ENCODE peak calls at places on chromosomes 11 and 22, in ten cellular contexts. N is GM19239, Y is GM04504, Z is mucosa of descending colon, W is cardiac fibroblast, T is GF-D8, M is pancreas, L is lung microvascular endothelial cell, K is GM23338, P is WERI-Rb-1. G is an unnamed sample.

GRCh38 chr22:20080776-20081654 is 974 bp downstream of the DGCR8 start:
- DNase-seq in Z (peak), W (peak), P (peak), Y (peak), T (no peak), K (peak), L (peak), N (peak), M (peak), G (peak)

GRCh38 chr22:38070250-38070921 is 13.2 kb downstream of the PICK1 start:
- DNase-seq in T (no peak), W (no peak), Y (no peak), N (no peak), Z (peak), K (no peak), P (peak), L (no peak), M (peak), G (no peak)

GRCh38 chr22:43343262-43343988 is at the start of gene SCUBE1:
- DNase-seq in Y (no peak), M (peak), Z (peak), W (peak), K (peak), N (no peak), L (peak), T (no peak), P (peak), G (peak)

GRCh38 chr11:59173964-59174663 is 2.2 kb downstream of the DTX4 start:
- DNase-seq in N (no peak), P (no peak), L (peak), T (no peak), Z (peak), Y (no peak), M (no peak), K (peak), W (peak), G (peak)

GRCh38 chr11:14774738-14775137 is 117.3 kb downstream of the CYP2R1 start:
- DNase-seq in P (no peak), T (no peak), K (peak), Y (no peak), M (no peak), Z (no peak), N (no peak), W (no peak), L (no peak), G (no peak)

GRCh38 chr11:109106201-109106906 is 315.6 kb upstream of the C11orf87 start:
- DNase-seq in M (no peak), N (no peak), L (no peak), Y (no peak), P (no peak), K (peak), Z (no peak), T (no peak), W (no peak), G (no peak)

GRCh38 chr11:73237471-73238290 is 19.6 kb downstream of the P2RY2 start:
- DNase-seq in P (peak), M (no peak), Z (peak), Y (no peak), W (peak), K (no peak), T (no peak), L (peak), N (no peak), G (peak)

GRCh38 chr11:116778556-116778955 is 5.8 kb upstream of the BUD13 start:
- DNase-seq in N (no peak), K (no peak), P (no peak), W (no peak), Y (no peak), Z (no peak), M (no peak), L (no peak), T (no peak), G (no peak)

GRCh38 chr11:113272927-113273615 is 41.3 kb upstream of the TTC12 start:
- DNase-seq in K (no peak), M (peak), Y (no peak), Z (no peak), P (no peak), T (no peak), W (no peak), N (no peak), L (no peak), G (no peak)

GRCh38 chr22:37282385-37282677 is at the start of gene CYTH4:
- DNase-seq in L (peak), Z (peak), T (no peak), K (no peak), Y (no peak), W (no peak), P (no peak), N (peak), M (no peak), G (no peak)

GRCh38 chr11:95345243-95345642 is 114.2 kb upstream of the SESN3 start:
- DNase-seq in N (no peak), W (no peak), L (no peak), P (no peak), T (no peak), M (no peak), K (no peak), Y (no peak), Z (no peak), G (no peak)

GRCh38 chr11:2991477-2992233 is 474 bp downstream of the NAP1L4 start:
- DNase-seq in P (no peak), W (peak), N (no peak), Z (no peak), L (peak), Y (no peak), T (no peak), K (peak), M (peak), G (peak)

GRCh38 chr11:14320020-14320419 is 39.0 kb downstream of the RRAS2 start:
- DNase-seq in Y (no peak), T (no peak), P (no peak), W (no peak), K (no peak), M (no peak), Z (no peak), N (no peak), L (no peak), G (no peak)

GRCh38 chr11:86486261-86487030 is 111.8 kb downstream of the CCDC81 start:
- DNase-seq in P (no peak), M (no peak), Y (no peak), K (no peak), Z (no peak), W (no peak), L (no peak), N (no peak), T (peak), G (no peak)

GRCh38 chr11:62062223-62062861 is 61.5 kb upstream of the INCENP start:
- DNase-seq in Y (no peak), M (no peak), Z (no peak), T (no peak), N (no peak), P (no peak), K (no peak), W (no peak), L (no peak), G (no peak)

GRCh38 chr22:44158766-44159165 is 22.0 kb upstream of the PARVG start:
- DNase-seq in K (no peak), L (no peak), P (no peak), W (peak), Y (no peak), Z (no peak), T (no peak), N (no peak), M (peak), G (no peak)

GRCh38 chr11:7499046-7499445 is 13.7 kb downstream of the OLFML1 start:
- DNase-seq in N (no peak), T (no peak), Y (no peak), L (no peak), P (no peak), K (no peak), M (no peak), Z (no peak), W (no peak), G (no peak)

GRCh38 chr11:62575156-62575555 is 1.5 kb upstream of the EEF1G start:
- DNase-seq in K (no peak), T (no peak), L (no peak), N (no peak), Y (no peak), Z (peak), M (peak), P (peak), W (no peak), G (no peak)

GRCh38 chr11:77590194-77590591 is 440 bp downstream of the AQP11 start:
- DNase-seq in P (peak), Y (no peak), Z (no peak), W (peak), M (peak), K (peak), L (peak), N (no peak), T (no peak), G (no peak)

GRCh38 chr22:38706101-38706884 is 549 bp downstream of the GTPBP1 start:
- DNase-seq in Y (peak), P (peak), T (no peak), L (peak), N (no peak), M (peak), Z (peak), K (peak), W (peak), G (no peak)

GRCh38 chr11:9905562-9905961 is 241.7 kb downstream of the SWAP70 start:
- DNase-seq in W (no peak), T (no peak), M (no peak), P (no peak), Y (peak), Z (no peak), L (no peak), K (peak), N (no peak), G (no peak)

GRCh38 chr22:20588092-20588842 is 80.9 kb downstream of the MED15 start:
- DNase-seq in N (no peak), K (no peak), Y (no peak), Z (no peak), L (no peak), M (no peak), T (no peak), W (no peak), P (no peak), G (no peak)

GRCh38 chr11:119585038-119585666 is 143.8 kb downstream of the NECTIN1 start:
- DNase-seq in Z (peak), M (peak), Y (no peak), L (peak), W (no peak), P (peak), N (no peak), T (no peak), K (peak), G (no peak)

GRCh38 chr11:299081-299891 is at the start of gene IFITM5:
- DNase-seq in K (no peak), P (no peak), L (no peak), M (peak), N (no peak), Y (no peak), Z (peak), T (no peak), W (no peak), G (no peak)

GRCh38 chr11:6328321-6328720 is 8.0 kb upstream of the CAVIN3 start:
- DNase-seq in Z (no peak), L (no peak), Y (no peak), T (no peak), N (no peak), M (no peak), K (peak), W (peak), P (no peak), G (peak)

GRCh38 chr22:34045311-34045710 is 125.0 kb upstream of the LARGE1 start:
- DNase-seq in W (no peak), P (no peak), T (no peak), L (no peak), K (no peak), N (no peak), M (no peak), Y (no peak), Z (no peak), G (no peak)

GRCh38 chr22:36435516-36436415 is 45.7 kb downstream of the TXN2 start:
- DNase-seq in W (no peak), M (peak), P (no peak), Y (no peak), Z (peak), L (no peak), T (peak), K (peak), N (no peak), G (no peak)

GRCh38 chr11:128940603-128941002 is 2.1 kb downstream of the TP53AIP1 start:
- DNase-seq in Z (no peak), T (no peak), K (no peak), W (no peak), M (no peak), P (no peak), Y (no peak), L (no peak), N (no peak), G (no peak)

GRCh38 chr11:80899381-80899780 is 1458.6 kb upstream of the TENM4 start:
- DNase-seq in Z (no peak), N (no peak), W (peak), K (no peak), Y (no peak), M (no peak), L (no peak), P (no peak), T (no peak), G (peak)

GRCh38 chr11:68938088-68938487 is 34.4 kb downstream of the IGHMBP2 start:
- DNase-seq in K (no peak), L (no peak), M (no peak), Y (no peak), P (no peak), Z (no peak), T (no peak), N (no peak), W (no peak), G (no peak)

GRCh38 chr11:93244018-93244417 is 46.2 kb upstream of the SLC36A4 start:
- DNase-seq in Z (no peak), N (no peak), P (no peak), Y (no peak), T (no peak), L (no peak), K (no peak), M (no peak), W (no peak), G (no peak)

GRCh38 chr11:131897247-131897646 is 526.8 kb downstream of the NTM start:
- DNase-seq in T (no peak), N (no peak), M (no peak), K (no peak), W (no peak), Z (no peak), L (no peak), Y (no peak), P (no peak), G (no peak)

GRCh38 chr22:30445438-30445936 is 19.9 kb downstream of the MTFP1 start:
- DNase-seq in T (no peak), M (no peak), L (no peak), Z (no peak), N (no peak), P (no peak), K (no peak), W (no peak), Y (no peak), G (no peak)

GRCh38 chr11:97850726-97851125 is 1170.0 kb upstream of the CNTN5 start:
- DNase-seq in M (no peak), L (no peak), N (no peak), K (no peak), Z (no peak), T (no peak), Y (no peak), W (no peak), P (no peak), G (no peak)

GRCh38 chr11:129143335-129143734 is 48.8 kb downstream of the ARHGAP32 start:
- DNase-seq in W (peak), L (peak), P (no peak), Z (peak), T (no peak), Y (peak), N (no peak), K (no peak), M (no peak), G (peak)

GRCh38 chr22:17137226-17137625 is 16.1 kb upstream of the TMEM121B start:
- DNase-seq in Z (no peak), K (no peak), L (no peak), M (no peak), P (no peak), N (no peak), Y (no peak), W (no peak), T (no peak), G (no peak)

GRCh38 chr22:34099278-34099677 is 179.0 kb upstream of the LARGE1 start:
- DNase-seq in T (no peak), M (no peak), K (no peak), P (no peak), N (no peak), Y (no peak), Z (no peak), L (no peak), W (no peak), G (no peak)

GRCh38 chr11:64224891-64225607 is 937 bp downstream of the TRPT1 start:
- DNase-seq in Y (no peak), L (no peak), N (no peak), W (no peak), P (no peak), M (peak), Z (no peak), T (peak), K (no peak), G (no peak)

GRCh38 chr11:60941371-60942119 is 10.4 kb downstream of the SLC15A3 start:
- DNase-seq in Z (no peak), M (no peak), T (no peak), N (no peak), W (no peak), K (no peak), P (no peak), Y (no peak), L (no peak), G (no peak)